ENCODE peak calls at places on chromosomes 12 and 14, in four cellular contexts. I is breast epithelium, H is heart left ventricle, S is AG09309. N is an unnamed sample.

GRCh38 chr12:52787324-52787996 is 8.5 kb downstream of the KRT3 start:
- DNase-seq in S (no peak), I (no peak), H (no peak), N (no peak)

GRCh38 chr12:81170072-81170471 is 92.2 kb downstream of the ACSS3 start:
- DNase-seq in S (no peak), I (no peak), H (no peak), N (peak; percentile 31)

GRCh38 chr12:1302471-1302870 is 291.9 kb downstream of the FBXL14 start:
- DNase-seq in S (no peak), I (no peak), H (no peak), N (no peak)

GRCh38 chr14:64992328-64992885 is 5.7 kb downstream of the FNTB start:
- DNase-seq in I (no peak), S (no peak), H (no peak), N (no peak)

GRCh38 chr14:54935100-54935499 is 32.5 kb upstream of the GCH1 start:
- DNase-seq in H (no peak), S (no peak), I (no peak), N (no peak)

GRCh38 chr12:13573698-13574321 is 377.3 kb downstream of the EMP1 start:
- DNase-seq in I (no peak), S (peak; percentile 38), H (no peak), N (peak; percentile 75)

GRCh38 chr12:56829908-56830307 is 66.8 kb downstream of the HSD17B6 start:
- DNase-seq in H (no peak), S (no peak), I (no peak), N (no peak)

GRCh38 chr12:32671930-32672785 is 6.9 kb upstream of the DNM1L start:
- DNase-seq in H (peak; percentile 55), I (no peak), S (peak; percentile 80), N (peak; percentile 61)

GRCh38 chr12:50620050-50620974 is 115.5 kb downstream of the DIP2B start:
- DNase-seq in I (no peak), S (peak; percentile 70), H (no peak), N (peak; percentile 93)

GRCh38 chr12:1911598-1912575 is 6.6 kb downstream of the CACNA2D4 start:
- DNase-seq in H (no peak), S (no peak), I (peak; percentile 33), N (no peak)

GRCh38 chr12:68180792-68181744 is 21.5 kb upstream of the IFNG start:
- DNase-seq in I (no peak), H (no peak), S (no peak), N (peak; percentile 50)

GRCh38 chr12:53944209-53944608 is 5.6 kb downstream of the HOXC13 start:
- DNase-seq in H (no peak), S (no peak), I (no peak), N (no peak)

GRCh38 chr12:113071063-113071426 is 14.5 kb downstream of the DTX1 start:
- DNase-seq in I (no peak), S (no peak), H (no peak), N (no peak)

GRCh38 chr14:100271247-100271939 is 32.4 kb downstream of the YY1 start:
- DNase-seq in S (no peak), I (no peak), H (no peak), N (peak; percentile 58)

GRCh38 chr12:115840159-115840558 is 437.3 kb downstream of the MED13L start:
- DNase-seq in H (no peak), I (peak; percentile 68), S (no peak), N (peak; percentile 2)

GRCh38 chr14:29858299-29858698 is 69.3 kb downstream of the PRKD1 start:
- DNase-seq in I (no peak), S (no peak), H (no peak), N (no peak)

GRCh38 chr14:79278798-79279644 is 932.3 kb downstream of the DIO2 start:
- DNase-seq in H (peak; percentile 57), I (peak; percentile 83), S (peak; percentile 70), N (peak; percentile 97)

GRCh38 chr14:76924363-76925151 is 98.3 kb downstream of the LRRC74A start:
- DNase-seq in H (no peak), S (no peak), I (no peak), N (no peak)

GRCh38 chr14:58533417-58533816 is 104.3 kb upstream of the DACT1 start:
- DNase-seq in S (no peak), H (no peak), I (no peak), N (no peak)

DNA sequence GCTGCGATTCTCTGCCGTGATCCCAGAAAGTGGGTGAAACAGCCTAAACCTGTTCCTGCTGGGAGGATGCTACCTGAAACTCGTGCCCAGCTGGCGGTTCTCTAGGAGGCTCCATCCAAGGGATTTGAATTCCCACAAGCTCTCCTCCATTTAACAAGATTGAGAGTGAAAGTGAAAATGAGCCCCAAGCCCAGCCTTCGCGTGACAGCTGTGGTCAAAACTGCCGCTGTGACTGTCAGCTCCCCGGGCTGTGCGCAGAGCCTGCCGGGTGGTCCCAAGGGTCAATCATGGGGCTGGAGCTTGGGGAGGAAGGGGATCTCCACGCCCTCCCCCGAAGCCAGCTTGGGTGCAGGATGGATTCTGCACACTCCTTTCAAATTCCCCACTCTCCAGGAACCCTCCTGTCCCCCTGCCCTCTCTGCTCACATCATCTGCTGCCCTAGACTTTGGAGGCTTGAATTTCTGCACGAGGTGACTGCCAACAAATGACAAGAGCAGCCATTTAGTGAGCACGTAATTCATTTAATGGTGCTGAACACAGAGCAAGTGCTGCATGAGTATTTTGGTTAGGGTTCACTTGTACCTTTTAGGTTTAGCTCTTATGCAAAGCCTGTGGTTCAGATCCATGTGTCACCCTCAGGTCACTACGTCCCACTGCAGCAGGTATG is 5.3 kb downstream of the ASB2 start:
- DNase-seq in S (no peak), I (no peak), H (no peak), N (no peak)
- H3K4me3 ChIP-seq in S (peak overlapping the region; percentile 8), I (peak overlapping the region; percentile 44), H (peak overlapping the region; percentile 31), N (no peak overlapping the region)

GRCh38 chr14:104770851-104771272 is 17.9 kb downstream of the SIVA1 start:
- DNase-seq in H (no peak), I (no peak), S (no peak), N (peak; percentile 21)
- TF ChIP-seq CTCF in H (no peak), I (no peak), S (peak; percentile 67), N (peak; percentile 55)

GRCh38 chr14:85534914-85535313 is 5.0 kb downstream of the FLRT2 start:
- DNase-seq in I (no peak), H (no peak), S (no peak), N (peak; percentile 19)

GRCh38 chr14:85535316-85535715 is 5.4 kb downstream of the FLRT2 start:
- DNase-seq in S (no peak), I (no peak), H (no peak), N (no peak)

GRCh38 chr14:85537526-85537925 is 7.6 kb downstream of the FLRT2 start:
- DNase-seq in H (no peak), S (no peak), I (no peak), N (no peak)

GRCh38 chr14:85536835-85537195 is 6.9 kb downstream of the FLRT2 start:
- DNase-seq in S (no peak), I (no peak), H (no peak), N (peak; percentile 18)

GRCh38 chr14:85535916-85536834 is 6.2 kb downstream of the FLRT2 start:
- DNase-seq in H (no peak), I (no peak), S (no peak), N (peak; percentile 62)
- H3K4me3 ChIP-seq in H (no peak overlapping the region), I (peak overlapping the region; percentile 1), S (peak overlapping the region; percentile 10), N (no peak overlapping the region)

GRCh38 chr12:66676241-66676640 is 2.6 kb downstream of the GRIP1 start:
- DNase-seq in H (no peak), S (no peak), I (no peak), N (no peak)
- TF ChIP-seq CTCF in H (no peak), S (no peak), I (no peak), N (no peak)